ENCODE peak calls at places on chromosomes 16 and 17, in four cellular contexts. One of them, this sample, is unnamed. For H3K36me3, the result is how much of the 10 kb centered on the place peaks cover.

GRCh38 chr17:73634629-73635028 is 9.6 kb downstream of the SDK2 start:
- DNase-seq in cardiac muscle cell: no peak
- DNase-seq in breast epithelium: no peak
- DNase-seq in heart right ventricle: no peak
- DNase-seq in this sample: no peak

GRCh38 chr17:77546772-77547201 is 406.0 kb downstream of the SEC14L1 start:
- DNase-seq in breast epithelium: no peak
- DNase-seq in heart right ventricle: no peak
- DNase-seq in cardiac muscle cell: peak
- DNase-seq in this sample: no peak

GRCh38 chr16:7233963-7234362 is 98.7 kb upstream of the RBFOX1 start:
- DNase-seq in breast epithelium: peak
- DNase-seq in cardiac muscle cell: no peak
- DNase-seq in heart right ventricle: no peak
- DNase-seq in this sample: no peak

GRCh38 chr16:88649924-88650748 is 717 bp downstream of the CYBA start:
- DNase-seq in breast epithelium: no peak
- DNase-seq in cardiac muscle cell: peak
- DNase-seq in heart right ventricle: no peak
- DNase-seq in this sample: no peak

GRCh38 chr17:63275318-63275967 is 170.7 kb downstream of the CYB561 start:
- DNase-seq in heart right ventricle: no peak
- DNase-seq in cardiac muscle cell: no peak
- DNase-seq in breast epithelium: no peak
- DNase-seq in this sample: no peak

GRCh38 chr17:77620282-77620681 is 338.2 kb upstream of the TNRC6C start:
- DNase-seq in heart right ventricle: no peak
- DNase-seq in breast epithelium: no peak
- DNase-seq in cardiac muscle cell: no peak
- DNase-seq in this sample: peak

GRCh38 chr17:72110953-72111339 is 9.9 kb upstream of the SOX9 start:
- DNase-seq in heart right ventricle: no peak
- DNase-seq in breast epithelium: no peak
- DNase-seq in cardiac muscle cell: no peak
- DNase-seq in this sample: no peak

GRCh38 chr16:20084624-20085226 is 11.0 kb upstream of the GPR139 start:
- DNase-seq in breast epithelium: no peak
- DNase-seq in cardiac muscle cell: no peak
- DNase-seq in heart right ventricle: no peak
- DNase-seq in this sample: no peak

GRCh38 chr16:57704011-57704904 is 9.7 kb downstream of the DRC7 start:
- DNase-seq in cardiac muscle cell: no peak
- DNase-seq in heart right ventricle: no peak
- DNase-seq in breast epithelium: no peak
- DNase-seq in this sample: no peak

GRCh38 chr17:76523084-76524037 is 14.1 kb downstream of the CYGB start:
- DNase-seq in heart right ventricle: peak
- DNase-seq in cardiac muscle cell: peak
- DNase-seq in breast epithelium: peak
- DNase-seq in this sample: peak

DNA sequence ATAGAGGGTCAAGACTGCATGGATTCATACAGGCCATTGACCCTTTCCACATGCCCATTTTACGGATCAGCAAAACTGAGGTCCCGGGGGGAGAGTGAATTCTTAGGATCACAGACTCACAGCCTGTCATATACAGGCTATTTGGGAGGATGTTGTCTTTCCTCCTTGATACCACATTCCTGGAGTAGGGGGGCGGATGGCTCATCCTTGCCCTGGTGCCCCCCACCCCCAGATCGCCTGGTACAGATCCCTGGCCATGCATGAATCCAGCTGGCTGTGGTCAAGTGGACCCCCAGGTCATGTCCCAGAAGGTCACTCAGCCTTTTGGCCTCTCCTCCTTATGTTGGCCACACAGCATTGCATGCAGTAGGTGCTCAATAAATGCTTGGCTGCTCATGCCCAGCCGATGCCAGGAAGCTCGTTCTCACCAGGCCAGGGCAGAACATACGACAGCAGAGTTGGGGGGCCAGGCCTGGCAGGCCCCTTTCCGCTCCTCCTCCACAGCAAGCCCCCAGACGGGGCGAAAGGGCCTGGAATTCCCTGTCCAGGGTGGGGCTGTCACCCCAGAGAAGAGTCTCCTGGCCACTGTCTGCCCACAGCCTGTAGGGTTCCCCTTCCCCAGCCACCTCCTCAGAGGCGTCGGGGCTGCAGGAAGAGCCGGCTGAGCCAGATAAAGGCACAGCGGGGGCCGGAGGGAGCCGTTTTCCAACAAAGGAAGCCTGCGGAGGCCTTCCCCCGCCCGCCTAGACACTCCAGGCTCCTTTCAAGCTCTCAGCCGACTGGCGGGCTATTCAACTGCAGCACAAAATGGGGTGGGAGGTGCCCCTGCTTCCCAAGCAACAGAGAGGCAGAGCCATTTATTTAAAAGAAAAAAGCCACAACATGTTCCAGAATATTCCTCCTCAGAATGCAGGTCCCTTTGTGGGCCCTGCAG is 215.7 kb upstream of the CIBAR2 start:
- DNase-seq in heart right ventricle: peak
- DNase-seq in cardiac muscle cell: peak
- DNase-seq in breast epithelium: no peak
- DNase-seq in this sample: no peak
- H3K27ac ChIP-seq in heart right ventricle: no peak
- H3K27ac ChIP-seq in cardiac muscle cell: peak
- H3K27ac ChIP-seq in breast epithelium: no peak
- H3K27ac ChIP-seq in this sample: no peak

GRCh38 chr17:20010886-20011402 is 1.8 kb downstream of the SPECC1 start:
- DNase-seq in heart right ventricle: no peak
- DNase-seq in cardiac muscle cell: no peak
- DNase-seq in breast epithelium: no peak
- DNase-seq in this sample: no peak
- H3K4me3 ChIP-seq in heart right ventricle: no peak
- H3K4me3 ChIP-seq in cardiac muscle cell: no peak
- H3K4me3 ChIP-seq in breast epithelium: peak
- H3K4me3 ChIP-seq in this sample: peak

GRCh38 chr17:8506145-8506544 is 70.5 kb downstream of the NDEL1 start:
- DNase-seq in cardiac muscle cell: no peak
- DNase-seq in heart right ventricle: no peak
- DNase-seq in breast epithelium: no peak
- DNase-seq in this sample: no peak

GRCh38 chr17:8502100-8502499 is 66.4 kb downstream of the NDEL1 start:
- DNase-seq in cardiac muscle cell: no peak
- DNase-seq in heart right ventricle: no peak
- DNase-seq in breast epithelium: no peak
- DNase-seq in this sample: peak

GRCh38 chr17:8504460-8505207 is 69.0 kb downstream of the NDEL1 start:
- DNase-seq in cardiac muscle cell: no peak
- DNase-seq in heart right ventricle: no peak
- DNase-seq in breast epithelium: no peak
- DNase-seq in this sample: peak

GRCh38 chr17:8503368-8503767 is 67.7 kb downstream of the NDEL1 start:
- DNase-seq in breast epithelium: no peak
- DNase-seq in cardiac muscle cell: no peak
- DNase-seq in heart right ventricle: peak
- DNase-seq in this sample: no peak

GRCh38 chr17:8503807-8504206 is 68.1 kb downstream of the NDEL1 start:
- DNase-seq in cardiac muscle cell: no peak
- DNase-seq in heart right ventricle: no peak
- DNase-seq in breast epithelium: no peak
- DNase-seq in this sample: no peak
- H3K36me3 ChIP-seq in cardiac muscle cell: half or more
- H3K36me3 ChIP-seq in heart right ventricle: under half
- H3K36me3 ChIP-seq in breast epithelium: under half
- H3K36me3 ChIP-seq in this sample: half or more

GRCh38 chr17:4901648-4902344 is 1.1 kb downstream of the CHRNE start:
- DNase-seq in heart right ventricle: peak
- DNase-seq in cardiac muscle cell: no peak
- DNase-seq in breast epithelium: no peak
- DNase-seq in this sample: no peak
- H3K27ac ChIP-seq in heart right ventricle: peak
- H3K27ac ChIP-seq in cardiac muscle cell: no peak
- H3K27ac ChIP-seq in breast epithelium: peak
- H3K27ac ChIP-seq in this sample: no peak

GRCh38 chr17:39164675-39165143 is 1.3 kb downstream of the ARL5C start:
- DNase-seq in cardiac muscle cell: peak
- DNase-seq in breast epithelium: peak
- DNase-seq in heart right ventricle: peak
- DNase-seq in this sample: peak
- H3K4me3 ChIP-seq in cardiac muscle cell: peak
- H3K4me3 ChIP-seq in breast epithelium: peak
- H3K4me3 ChIP-seq in heart right ventricle: peak
- H3K4me3 ChIP-seq in this sample: peak

GRCh38 chr17:1649844-1650409 is at the start of gene RILP:
- DNase-seq in heart right ventricle: peak
- DNase-seq in breast epithelium: peak
- DNase-seq in cardiac muscle cell: peak
- DNase-seq in this sample: peak
- H3K36me3 ChIP-seq in heart right ventricle: under half
- H3K36me3 ChIP-seq in breast epithelium: under half
- H3K36me3 ChIP-seq in cardiac muscle cell: under half
- H3K36me3 ChIP-seq in this sample: under half

GRCh38 chr16:70407811-70408274 is 31.1 kb downstream of the ST3GAL2 start:
- DNase-seq in cardiac muscle cell: no peak
- DNase-seq in heart right ventricle: no peak
- DNase-seq in breast epithelium: no peak
- DNase-seq in this sample: no peak
- H3K27ac ChIP-seq in cardiac muscle cell: peak
- H3K27ac ChIP-seq in heart right ventricle: no peak
- H3K27ac ChIP-seq in breast epithelium: no peak
- H3K27ac ChIP-seq in this sample: no peak